ENCODE peak calls at places on chromosomes 6 and 20, in four cellular contexts. Y is AG20443, H is HT-29, Z is IMR-90. G is an unnamed sample.

GRCh38 chr20:21278829-21279228 is 24.3 kb upstream of the XRN2 start:
- DNase-seq in Y (no peak), H (no peak), Z (no peak), G (no peak)

GRCh38 chr20:43837856-43838702 is 76.6 kb upstream of the TOX2 start:
- DNase-seq in Y (no peak), H (no peak), Z (no peak), G (no peak)

GRCh38 chr20:41889871-41890224 is 271.7 kb upstream of the CHD6 start:
- DNase-seq in Y (no peak), H (no peak), Z (no peak), G (no peak)

GRCh38 chr6:158801655-158802294 is 17.4 kb downstream of the EZR start:
- DNase-seq in Y (no peak), H (peak), Z (no peak), G (no peak)

GRCh38 chr6:28587011-28587745 is 61.5 kb downstream of the GPX5 start:
- DNase-seq in Y (peak), H (peak), Z (no peak), G (peak)

GRCh38 chr6:28866342-28867077 is 57.3 kb downstream of the TRIM27 start:
- DNase-seq in Y (peak), H (peak), Z (peak), G (peak)

GRCh38 chr20:29874476-29875202 is 1382.8 kb upstream of the DEFB115 start:
- DNase-seq in Y (no peak), H (no peak), Z (no peak), G (peak)

GRCh38 chr6:45640081-45640491 is 262.4 kb upstream of the SUPT3H start:
- DNase-seq in Y (peak), H (no peak), Z (peak), G (no peak)

GRCh38 chr6:38488876-38489275 is 150.9 kb downstream of the BTBD9 start:
- DNase-seq in Y (no peak), H (no peak), Z (no peak), G (no peak)

GRCh38 chr6:13762648-13763441 is 51.2 kb upstream of the RANBP9 start:
- DNase-seq in Y (peak), H (no peak), Z (peak), G (no peak)

G was measured in GM13976.